ENCODE peak calls at places on chromosomes 3 and 15, in five cellular contexts. A is activated gamma-delta T cell, P is skeletal muscle cell, S is NCI-H1930, F is heart right ventricle. C is an unnamed sample.

GRCh38 chr3:45205126-45205525 is 21.0 kb downstream of the TMEM158 start:
- DNase-seq in P (no peak), S (no peak), A (no peak), F (no peak), C (no peak)

GRCh38 chr3:198081421-198081844 is 121.4 kb downstream of the LMLN start:
- DNase-seq in S (no peak), F (no peak), A (no peak), P (no peak), C (no peak)

GRCh38 chr3:124986153-124987143 is 51.9 kb upstream of the MUC13 start:
- DNase-seq in S (no peak), F (no peak), A (no peak), P (peak; percentile 84), C (peak; percentile 89)

GRCh38 chr3:129474986-129475804 is 35.2 kb downstream of the IFT122 start:
- DNase-seq in F (no peak), P (no peak), S (no peak), A (no peak), C (no peak)

GRCh38 chr3:8558645-8559044 is 57.0 kb downstream of the LMCD1 start:
- DNase-seq in P (no peak), F (no peak), S (no peak), A (no peak), C (no peak)

GRCh38 chr3:143234521-143234920 is 115.0 kb downstream of the CHST2 start:
- DNase-seq in P (no peak), S (no peak), A (no peak), F (no peak), C (no peak)

GRCh38 chr3:111864821-111865656 is 6.0 kb downstream of the PHLDB2 start:
- DNase-seq in F (peak; percentile 60), S (no peak), P (peak; percentile 77), A (no peak), C (no peak)

GRCh38 chr3:10292505-10293419 is at the start of gene GHRL:
- DNase-seq in A (no peak), F (no peak), S (no peak), P (no peak), C (no peak)

GRCh38 chr3:112776000-112776399 is 70.7 kb downstream of the CD200R1L start:
- DNase-seq in S (no peak), P (peak; percentile 68), A (no peak), F (no peak), C (peak; percentile 60)

GRCh38 chr15:48802867-48803266 is 8.0 kb downstream of the CEP152 start:
- DNase-seq in P (peak; percentile 88), F (no peak), A (no peak), S (no peak), C (peak; percentile 67)

GRCh38 chr15:65979316-65979715 is 110.0 kb downstream of the RAB11A start:
- DNase-seq in S (no peak), P (no peak), F (peak; percentile 28), A (no peak), C (no peak)

GRCh38 chr15:89971592-89971997 is 29.5 kb upstream of the ZNF710 start:
- DNase-seq in P (no peak), A (no peak), S (no peak), F (peak; percentile 23), C (peak; percentile 79)

GRCh38 chr15:62847900-62848489 is 194.6 kb upstream of the TPM1 start:
- DNase-seq in P (no peak), S (no peak), A (no peak), F (peak; percentile 74), C (peak; percentile 74)

GRCh38 chr15:26771917-26772587 is 814 bp downstream of the GABRB3 start:
- DNase-seq in P (no peak), A (no peak), S (no peak), F (no peak), C (no peak)

GRCh38 chr3:191568206-191568605 is 107.2 kb downstream of the PYDC2 start:
- DNase-seq in S (no peak), A (no peak), F (no peak), P (no peak), C (peak; percentile 39)

GRCh38 chr3:160577551-160578195 is 12.3 kb upstream of the KPNA4 start:
- DNase-seq in F (no peak), A (no peak), S (no peak), P (peak; percentile 23), C (peak; percentile 85)

GRCh38 chr3:15769256-15769915 is 28.4 kb downstream of the ANKRD28 start:
- DNase-seq in F (no peak), S (no peak), P (no peak), A (no peak), C (peak; percentile 54)

GRCh38 chr3:45546636-45547201 is 47.8 kb upstream of the LIMD1 start:
- DNase-seq in F (no peak), A (no peak), P (no peak), S (no peak), C (peak; percentile 24)

GRCh38 chr3:188890572-188891270 is 281.1 kb upstream of the TPRG1 start:
- DNase-seq in A (no peak), P (peak; percentile 56), F (no peak), S (no peak), C (peak; percentile 19)

GRCh38 chr3:110419571-110419970 is 652.0 kb upstream of the NECTIN3 start:
- DNase-seq in F (no peak), A (no peak), S (no peak), P (no peak), C (peak; percentile 44)

GRCh38 chr3:128969993-128970740 is 23.7 kb downstream of the CFAP92 start:
- DNase-seq in A (no peak), F (peak; percentile 32), S (peak; percentile 33), P (no peak), C (peak; percentile 50)